ENCODE peak calls at places on chromosomes 11 and 22, in six cellular contexts. Q is CD8-positive, alpha-beta memory T cell; P is mucosa of descending colon; A is H7; Z is heart left ventricle; X is hepatocyte. K is an unnamed sample. For H3K36me3, the result is how much of the 10 kb centered on the place peaks cover.

GRCh38 chr11:9138612-9139579 is 47.5 kb upstream of the SCUBE2 start:
- DNase-seq in Q (no peak), P (no peak), A (no peak), Z (no peak), X (peak), K (peak)

GRCh38 chr22:39610246-39610645 is 39.7 kb downstream of the CACNA1I start:
- DNase-seq in Q (no peak), P (no peak), A (peak), Z (no peak), X (no peak), K (no peak)

GRCh38 chr11:5922749-5923426 is 19.2 kb upstream of the OR56A3 start:
- DNase-seq in Q (no peak), P (no peak), A (no peak), Z (no peak), X (no peak), K (peak)

GRCh38 chr11:32893091-32893946 is 708 bp downstream of the QSER1 start:
- DNase-seq in Q (peak), P (peak), A (peak), Z (peak), X (peak), K (no peak)

GRCh38 chr11:44634401-44635281 is 69.2 kb downstream of the CD82 start:
- DNase-seq in Q (no peak), P (no peak), A (peak), Z (peak), X (peak), K (peak)

GRCh38 chr11:68503281-68503687 is 42.7 kb downstream of the PPP6R3 start:
- DNase-seq in Q (no peak), P (no peak), A (no peak), Z (no peak), X (no peak), K (no peak)

GRCh38 chr11:45262900-45263299 is 23.2 kb downstream of the SYT13 start:
- DNase-seq in Q (no peak), P (peak), A (no peak), Z (no peak), X (no peak), K (no peak)

GRCh38 chr22:38305481-38306448 is 11.5 kb downstream of the CSNK1E start:
- DNase-seq in Q (no peak), P (no peak), A (peak), Z (no peak), X (peak), K (peak)

GRCh38 chr11:10076458-10077141 is 217.4 kb downstream of the SBF2 start:
- DNase-seq in Q (no peak), P (no peak), A (peak), Z (peak), X (peak), K (peak)

GRCh38 chr11:93623179-93623578 is 38.3 kb upstream of the CEP295 start:
- DNase-seq in Q (no peak), P (no peak), A (no peak), Z (no peak), X (peak), K (no peak)

GRCh38 chr11:69119170-69119569 is 36.6 kb upstream of the SMIM38 start:
- DNase-seq in Q (no peak), P (no peak), A (no peak), Z (no peak), X (no peak), K (no peak)

GRCh38 chr11:74726547-74727182 is 4.6 kb downstream of the CHRDL2 start:
- DNase-seq in Q (peak), P (peak), A (peak), Z (peak), X (peak), K (peak)

GRCh38 chr11:34358258-34358665 is 452 bp upstream of the ABTB2 start:
- DNase-seq in Q (no peak), P (peak), A (no peak), Z (peak), X (peak), K (peak)

GRCh38 chr11:78365381-78365792 is 52.2 kb downstream of the GAB2 start:
- DNase-seq in Q (no peak), P (no peak), A (peak), Z (no peak), X (no peak), K (peak)

GRCh38 chr11:64360403-64360980 is 1.5 kb downstream of the RPS6KA4 start:
- DNase-seq in Q (no peak), P (no peak), A (peak), Z (no peak), X (peak), K (no peak)
- H3K36me3 ChIP-seq in Q (under half), P (under half), A (under half), Z (under half), X (under half), K (under half)

DNA sequence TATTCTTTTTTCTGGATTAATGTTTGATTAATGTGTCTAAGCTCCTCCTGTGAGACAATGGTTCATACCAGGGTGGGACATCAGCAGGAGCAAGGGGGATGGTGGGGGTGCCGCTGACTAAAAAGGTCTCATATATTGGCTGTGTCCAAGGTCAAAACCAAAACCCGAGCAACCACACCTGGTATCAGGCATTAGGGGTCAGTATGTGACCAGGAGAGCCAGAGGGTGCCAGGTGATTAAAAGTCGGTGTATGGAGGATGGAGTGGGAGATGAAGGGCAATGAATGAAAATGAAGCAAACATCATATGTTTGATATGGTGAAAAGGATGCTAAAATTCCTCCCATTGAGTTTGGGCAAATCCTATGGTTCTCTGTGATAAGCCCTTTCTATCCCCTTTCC is 118.0 kb downstream of the MIAT start:
- DNase-seq in Q (no peak), P (no peak), A (no peak), Z (no peak), X (no peak), K (no peak)
- H3K36me3 ChIP-seq in Q (under half), P (under half), A (under half), Z (under half), X (under half), K (under half)

DNA sequence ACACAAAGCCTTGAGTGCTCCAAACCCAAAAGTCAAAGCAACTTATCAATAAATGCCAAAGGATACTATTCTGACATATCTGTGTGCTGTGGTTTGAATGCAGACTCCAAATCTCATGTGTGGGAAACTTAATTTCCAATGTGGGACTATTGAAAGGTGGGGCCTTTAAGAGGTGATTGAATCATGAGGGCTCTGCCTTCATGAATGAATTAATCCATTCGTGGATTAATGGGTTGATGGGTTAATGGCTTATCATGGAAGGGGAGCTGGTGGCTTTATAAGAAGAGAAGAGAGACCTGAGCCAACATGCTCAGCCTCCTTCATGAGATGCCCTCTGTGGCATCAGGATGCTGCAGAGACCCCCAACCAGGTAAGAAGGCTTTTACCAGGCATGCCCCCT is 16.8 kb upstream of the ZNF280A start:
- DNase-seq in Q (no peak), P (no peak), A (no peak), Z (no peak), X (no peak), K (no peak)
- H3K36me3 ChIP-seq in Q (under half), P (under half), A (under half), Z (under half), X (under half), K (under half)

DNA sequence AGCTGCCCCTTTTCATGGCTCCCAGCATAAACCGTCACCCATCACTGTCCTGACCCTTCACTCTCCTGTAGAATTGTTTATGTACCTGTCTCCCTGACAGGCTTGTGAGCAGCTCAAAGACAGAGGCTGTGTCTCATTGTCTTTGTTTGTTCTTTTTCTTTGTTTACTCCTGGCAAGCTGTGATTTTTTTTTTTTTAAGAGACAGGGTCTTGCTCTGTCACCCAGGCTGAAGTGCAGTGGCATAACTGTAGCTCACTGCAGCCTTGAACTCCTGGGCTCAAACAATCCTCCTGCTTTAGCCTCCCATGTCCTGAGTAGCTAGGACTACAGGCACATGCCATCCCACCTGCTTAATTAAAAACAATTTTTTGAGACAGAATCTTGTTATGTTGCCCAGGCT is 9.7 kb downstream of the ARHGAP1 start:
- DNase-seq in Q (no peak), P (no peak), A (no peak), Z (no peak), X (no peak), K (no peak)
- H3K36me3 ChIP-seq in Q (under half), P (under half), A (under half), Z (half or more), X (under half), K (under half)

GRCh38 chr11:121833970-121834369 is 282.0 kb downstream of the BLID start:
- DNase-seq in Q (no peak), P (no peak), A (no peak), Z (no peak), X (no peak), K (no peak)

DNA sequence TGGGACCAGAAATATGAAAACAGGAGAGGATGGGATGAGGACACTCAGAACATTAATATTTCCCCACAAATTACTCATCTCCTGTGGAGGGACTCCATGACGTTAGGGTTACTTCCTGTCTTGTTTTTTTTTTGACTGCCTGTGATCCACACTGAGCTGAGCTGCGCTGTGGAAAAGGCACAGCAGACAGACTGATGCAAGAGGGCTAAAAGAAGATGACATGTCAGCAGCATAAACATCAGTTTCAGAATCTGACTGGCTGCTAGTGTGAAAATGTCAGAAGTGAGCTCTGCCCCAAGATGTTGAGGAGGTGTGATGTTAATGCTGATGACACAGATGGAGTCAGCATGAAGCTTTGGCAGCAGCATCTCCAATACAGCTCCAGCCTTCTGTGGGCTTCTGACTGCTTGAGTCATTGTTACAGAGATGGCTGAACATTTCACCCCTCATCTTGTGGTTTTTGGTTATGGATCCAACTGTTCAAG is 286.8 kb downstream of the BLID start:
- DNase-seq in Q (no peak), P (no peak), A (no peak), Z (no peak), X (peak), K (peak)
- H3K36me3 ChIP-seq in Q (under half), P (under half), A (under half), Z (under half), X (under half), K (under half)